ENCODE peak calls at places on chromosomes 7 and 10, in eight cellular contexts. C is PC-3; Q is astrocyte of the spinal cord; K is activated CD4-positive, alpha-beta T cell treated with anti-CD3 and anti-CD28 coated beads, Interleukin-2, amount 10 ng/mL, durations not matched to agents 7 days and 5 days; B is heart right ventricle; P is NCI-H1092 treated with DMSO at 0.1 percent for 48 hours; M is ELR; F is stimulated activated CD4-positive, alpha-beta T cell treated with anti-CD3 and anti-CD28 coated beads, Interleukin-1b, Interleukin-23, amount 100 ng/mL, for 24 hours. J is an unnamed sample.

GRCh38 chr10:97708976-97709745 is 4.4 kb upstream of the MARVELD1 start:
- DNase-seq in M (peak), Q (peak), P (no peak), B (peak), C (peak), K (peak), F (no peak), J (no peak)

GRCh38 chr7:74299401-74299800 is 10.2 kb downstream of the CLIP2 start:
- DNase-seq in B (no peak), F (no peak), C (no peak), P (no peak), M (no peak), K (no peak), Q (no peak), J (no peak)

GRCh38 chr7:71131256-71131752 is 640 bp upstream of the GALNT17 start:
- DNase-seq in B (peak), K (no peak), M (no peak), F (no peak), C (no peak), Q (peak), P (peak), J (peak)

GRCh38 chr7:97064972-97065587 is 40.4 kb upstream of the DLX5 start:
- DNase-seq in K (peak), M (peak), B (no peak), P (peak), F (no peak), C (peak), Q (peak), J (peak)

GRCh38 chr10:71767420-71768035 is 5.8 kb downstream of the VSIR start:
- DNase-seq in B (peak), K (no peak), Q (peak), M (peak), C (peak), P (no peak), F (no peak), J (no peak)

GRCh38 chr10:89466599-89467035 is 52.2 kb downstream of the IFIT5 start:
- DNase-seq in M (peak), C (peak), P (no peak), B (peak), K (no peak), Q (peak), F (no peak), J (no peak)

GRCh38 chr10:48625013-48625412 is 20.1 kb upstream of the ARHGAP22 start:
- DNase-seq in F (no peak), M (peak), K (no peak), P (no peak), B (no peak), C (no peak), Q (peak), J (no peak)

GRCh38 chr10:93067443-93068365 is 6.0 kb upstream of the CYP26A1 start:
- DNase-seq in K (no peak), P (no peak), M (no peak), Q (no peak), B (no peak), C (no peak), F (no peak), J (no peak)

GRCh38 chr10:34814228-34815173 is 595 bp downstream of the PARD3 start:
- DNase-seq in B (peak), K (no peak), F (no peak), C (peak), M (peak), Q (peak), P (no peak), J (no peak)

GRCh38 chr10:93152136-93152535 is 78.4 kb downstream of the CYP26A1 start:
- DNase-seq in C (peak), P (no peak), K (no peak), Q (peak), F (no peak), M (peak), B (no peak), J (no peak)

GRCh38 chr7:44378744-44379143 is 53.4 kb upstream of the CAMK2B start:
- DNase-seq in B (no peak), P (no peak), Q (peak), C (peak), M (peak), K (no peak), F (no peak), J (no peak)

GRCh38 chr10:380313-380955 is 245.2 kb downstream of the ZMYND11 start:
- DNase-seq in F (no peak), M (no peak), B (no peak), P (no peak), Q (peak), K (no peak), C (no peak), J (no peak)

GRCh38 chr10:66717221-66717981 is 208.4 kb upstream of the LRRTM3 start:
- DNase-seq in B (no peak), M (no peak), P (no peak), C (no peak), F (no peak), K (no peak), Q (no peak), J (no peak)

GRCh38 chr10:71262027-71262426 is 49.7 kb downstream of the UNC5B start:
- DNase-seq in C (no peak), B (peak), K (no peak), M (no peak), F (no peak), P (peak), Q (no peak), J (no peak)

GRCh38 chr7:1056006-1056784 is 11.8 kb downstream of the GPR146 start:
- DNase-seq in Q (no peak), F (no peak), P (peak), M (no peak), B (no peak), C (no peak), K (no peak), J (no peak)

GRCh38 chr7:141709749-141710148 is 1.6 kb downstream of the WEE2 start:
- DNase-seq in K (no peak), Q (no peak), P (no peak), C (no peak), B (no peak), F (no peak), M (peak), J (no peak)

GRCh38 chr10:125264752-125265578 is 104.6 kb upstream of the CTBP2 start:
- DNase-seq in C (peak), M (no peak), F (no peak), B (no peak), P (no peak), K (no peak), Q (no peak), J (no peak)

GRCh38 chr10:131015271-131015670 is 296.2 kb downstream of the TCERG1L start:
- DNase-seq in K (no peak), B (no peak), F (no peak), C (no peak), M (no peak), P (no peak), Q (no peak), J (no peak)

GRCh38 chr7:29562307-29562706 is 1.3 kb upstream of the PRR15 start:
- DNase-seq in P (no peak), M (no peak), Q (no peak), K (no peak), C (no peak), B (no peak), F (no peak), J (no peak)

GRCh38 chr7:26688936-26689506 is 175.4 kb downstream of the SKAP2 start:
- DNase-seq in F (no peak), Q (no peak), K (no peak), M (no peak), C (no peak), P (no peak), B (no peak), J (no peak)

GRCh38 chr10:60338002-60338564 is 51.6 kb downstream of the ANK3 start:
- DNase-seq in B (no peak), K (no peak), P (no peak), Q (no peak), F (no peak), C (no peak), M (no peak), J (no peak)

GRCh38 chr10:23291551-23292334 is 52.9 kb downstream of the C10orf67 start:
- DNase-seq in M (no peak), K (no peak), C (no peak), P (peak), F (no peak), Q (no peak), B (no peak), J (no peak)

GRCh38 chr10:76033457-76034196 is 602.2 kb downstream of the LRMDA start:
- DNase-seq in F (no peak), Q (peak), K (no peak), C (peak), P (no peak), B (no peak), M (peak), J (no peak)

GRCh38 chr7:19095461-19095860 is 22.0 kb downstream of the TWIST1 start:
- DNase-seq in C (no peak), K (no peak), M (no peak), F (no peak), Q (no peak), P (no peak), B (no peak), J (no peak)

GRCh38 chr7:79774150-79774549 is 320.7 kb upstream of the MAGI2 start:
- DNase-seq in P (no peak), B (no peak), F (no peak), K (no peak), M (peak), C (peak), Q (peak), J (no peak)

GRCh38 chr7:85041599-85042216 is 145.1 kb downstream of the SEMA3D start:
- DNase-seq in P (peak), Q (peak), K (peak), F (no peak), B (peak), M (peak), C (peak), J (no peak)

GRCh38 chr10:13234172-13234571 is at the start of gene UCMA:
- DNase-seq in B (no peak), M (no peak), K (no peak), P (no peak), F (no peak), C (no peak), Q (no peak), J (no peak)

GRCh38 chr10:71042699-71043098 is 154.3 kb upstream of the PCBD1 start:
- DNase-seq in K (no peak), P (no peak), C (no peak), F (no peak), B (no peak), Q (no peak), M (no peak), J (no peak)

GRCh38 chr10:129755075-129756020 is 208.7 kb downstream of the EBF3 start:
- DNase-seq in P (no peak), K (peak), B (no peak), C (no peak), M (no peak), F (no peak), Q (no peak), J (no peak)

GRCh38 chr10:805635-806305 is 116.3 kb upstream of the DIP2C start:
- DNase-seq in Q (no peak), M (no peak), K (no peak), F (no peak), B (no peak), C (no peak), P (no peak), J (no peak)

GRCh38 chr7:32158076-32158475 is 87.9 kb upstream of the PDE1C start:
- DNase-seq in K (no peak), M (no peak), C (peak), P (no peak), B (no peak), F (no peak), Q (no peak), J (no peak)

GRCh38 chr7:123783820-123784219 is 35.0 kb upstream of the WASL start:
- DNase-seq in F (no peak), B (no peak), P (no peak), Q (no peak), M (no peak), C (peak), K (no peak), J (no peak)

GRCh38 chr10:96390460-96390864 is 31.7 kb upstream of the OPALIN start:
- DNase-seq in M (no peak), F (no peak), K (no peak), B (peak), C (no peak), Q (no peak), P (peak), J (no peak)

GRCh38 chr7:138258194-138258554 is 181.9 kb downstream of the AKR1D1 start:
- DNase-seq in B (no peak), K (no peak), F (no peak), C (no peak), Q (no peak), P (no peak), M (peak), J (no peak)

GRCh38 chr7:28382146-28382545 is 30.2 kb upstream of the CREB5 start:
- DNase-seq in P (no peak), M (no peak), B (no peak), C (no peak), K (no peak), Q (no peak), F (no peak), J (no peak)

GRCh38 chr10:43851030-43851429 is 202.3 kb upstream of the ZNF32 start:
- DNase-seq in M (no peak), F (no peak), B (no peak), Q (no peak), C (no peak), K (no peak), P (no peak), J (no peak)